ENCODE peak calls at places on chromosomes 3 and 15, in six cellular contexts. G is A549, V is H54, M is upper lobe of left lung, Q is Peyer's patch, F is thyroid gland. J is an unnamed sample.

GRCh38 chr3:22621205-22621809 is 581.8 kb upstream of the UBE2E2 start:
- DNase-seq in V (no peak), M (no peak), F (no peak), Q (no peak), G (no peak), J (no peak)

GRCh38 chr15:51818156-51818555 is 11.3 kb upstream of the TMOD3 start:
- DNase-seq in M (no peak), F (no peak), V (no peak), Q (no peak), G (no peak), J (no peak)

GRCh38 chr3:52086461-52086860 is 30.1 kb upstream of the DUSP7 start:
- DNase-seq in Q (no peak), G (no peak), V (no peak), F (no peak), M (no peak), J (no peak)

GRCh38 chr15:70140543-70141375 is 43.0 kb upstream of the TLE3 start:
- DNase-seq in F (peak; percentile 83), G (peak; percentile 74), M (peak; percentile 89), V (no peak), Q (no peak), J (peak; percentile 12)

GRCh38 chr3:135038191-135038590 is 243.1 kb downstream of the EPHB1 start:
- DNase-seq in G (no peak), F (peak; percentile 61), V (no peak), Q (no peak), M (no peak), J (no peak)

GRCh38 chr3:153245661-153246060 is 83.6 kb downstream of the RAP2B start:
- DNase-seq in Q (no peak), G (no peak), V (no peak), M (no peak), F (no peak), J (no peak)

GRCh38 chr3:133980035-133980434 is 49.7 kb downstream of the SLCO2A1 start:
- DNase-seq in G (no peak), M (no peak), V (no peak), F (no peak), Q (no peak), J (no peak)

GRCh38 chr3:131794766-131795381 is 239.9 kb downstream of the CPNE4 start:
- DNase-seq in Q (no peak), M (peak; percentile 24), V (peak; percentile 18), F (peak; percentile 21), G (peak; percentile 59), J (peak; percentile 85)

GRCh38 chr3:126731044-126731443 is 27.0 kb downstream of the CHCHD6 start:
- DNase-seq in F (no peak), V (no peak), G (no peak), Q (no peak), M (no peak), J (no peak)

GRCh38 chr3:155572085-155572484 is 172.8 kb downstream of the PLCH1 start:
- DNase-seq in G (peak; percentile 17), V (no peak), F (no peak), M (no peak), Q (no peak), J (no peak)

GRCh38 chr15:75062706-75063105 is 39.3 kb downstream of the PPCDC start:
- DNase-seq in M (no peak), V (no peak), Q (no peak), F (no peak), G (no peak), J (no peak)

GRCh38 chr15:41512512-41513281 is 930 bp downstream of the LTK start:
- DNase-seq in F (no peak), M (peak; percentile 32), G (no peak), V (no peak), Q (peak; percentile 74), J (peak; percentile 36)

GRCh38 chr15:26134812-26135211 is 271.7 kb upstream of the ATP10A start:
- DNase-seq in F (no peak), M (no peak), Q (no peak), V (no peak), G (no peak), J (no peak)

GRCh38 chr3:197505796-197506553 is 49.8 kb downstream of the BDH1 start:
- DNase-seq in V (no peak), F (no peak), M (peak; percentile 85), G (no peak), Q (no peak), J (no peak)

GRCh38 chr15:40258544-40258943 is 19.7 kb downstream of the PAK6 start:
- DNase-seq in V (peak; percentile 61), Q (no peak), F (no peak), M (no peak), G (no peak), J (no peak)

GRCh38 chr3:134905647-134905935 is 110.5 kb downstream of the EPHB1 start:
- DNase-seq in F (no peak), M (no peak), G (no peak), Q (no peak), V (no peak), J (no peak)

GRCh38 chr15:32853667-32854066 is 135.9 kb downstream of the GREM1 start:
- DNase-seq in Q (no peak), V (no peak), M (no peak), G (no peak), F (no peak), J (no peak)

GRCh38 chr15:95097366-95097765 is 866.0 kb downstream of the MCTP2 start:
- DNase-seq in Q (no peak), F (no peak), V (no peak), G (no peak), M (no peak), J (no peak)

GRCh38 chr15:47620960-47621681 is 96.2 kb upstream of the SEMA6D start:
- DNase-seq in V (no peak), M (no peak), G (no peak), F (no peak), Q (no peak), J (no peak)

GRCh38 chr3:149245738-149246451 is 24.3 kb upstream of the CP start:
- DNase-seq in M (no peak), V (no peak), F (no peak), G (peak; percentile 46), Q (no peak), J (no peak)

GRCh38 chr3:196287066-196287404 is 491 bp downstream of the PCYT1A start:
- DNase-seq in V (no peak), M (peak; percentile 39), F (peak; percentile 47), Q (no peak), G (peak; percentile 10), J (peak; percentile 77)

GRCh38 chr3:85554153-85554552 is 595.4 kb downstream of the CADM2 start:
- DNase-seq in F (no peak), Q (no peak), G (no peak), M (no peak), V (no peak), J (no peak)

GRCh38 chr3:172685331-172686214 is 25.3 kb downstream of the NCEH1 start:
- DNase-seq in M (no peak), G (no peak), Q (no peak), F (no peak), V (no peak), J (no peak)

GRCh38 chr3:112321867-112322652 is 10.9 kb upstream of the CD200 start:
- DNase-seq in G (no peak), V (no peak), Q (peak; percentile 51), F (no peak), M (no peak), J (no peak)

GRCh38 chr3:112314618-112315017 is 18.3 kb upstream of the CD200 start:
- DNase-seq in M (no peak), V (no peak), Q (no peak), F (no peak), G (no peak), J (no peak)

GRCh38 chr3:112315791-112316190 is 17.2 kb upstream of the CD200 start:
- DNase-seq in F (no peak), Q (no peak), V (no peak), M (no peak), G (no peak), J (no peak)

GRCh38 chr3:112320698-112321097 is 12.3 kb upstream of the CD200 start:
- DNase-seq in V (no peak), M (no peak), G (no peak), Q (no peak), F (no peak), J (no peak)

DNA sequence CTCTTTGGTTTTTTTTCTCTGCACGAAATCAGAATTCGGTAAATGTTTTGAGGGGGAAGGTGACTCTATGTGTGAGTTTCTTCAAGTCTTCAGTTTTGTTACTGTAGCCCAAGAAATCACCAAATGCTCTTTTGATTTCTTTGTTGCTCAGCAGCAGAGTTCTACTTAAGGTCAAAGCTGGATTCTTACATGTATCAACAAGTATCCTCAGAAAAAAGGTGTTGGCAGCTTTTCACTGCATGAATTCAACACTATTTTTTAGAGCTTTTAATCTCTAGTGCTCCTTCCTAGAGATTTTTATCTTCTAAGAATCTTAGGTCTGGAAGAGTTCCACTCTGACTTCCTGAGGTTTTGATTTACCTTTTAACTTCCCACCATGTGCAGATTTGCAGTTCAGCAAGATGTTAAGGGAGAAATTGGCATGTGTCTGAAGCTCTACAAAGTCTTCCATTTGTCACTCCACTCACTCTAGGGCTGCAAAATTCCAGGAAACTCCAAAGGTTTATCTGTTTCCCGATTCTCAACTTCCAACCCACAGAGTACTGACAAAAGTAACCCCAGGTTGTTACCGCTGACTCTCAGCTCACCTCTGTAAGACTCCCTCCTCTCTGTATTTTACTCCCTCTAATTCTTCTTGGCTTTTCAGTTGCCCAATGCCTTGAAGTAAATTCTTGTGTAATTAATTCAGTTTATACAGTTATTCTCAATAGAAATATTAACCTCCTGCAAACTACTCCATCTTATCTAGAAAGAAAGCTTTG is 13.3 kb upstream of the CD200 start:
- DNase-seq in M (no peak), G (no peak), Q (no peak), V (no peak), F (no peak), J (no peak)
- TF ChIP-seq POLR2A in M (no peak), G (no peak), Q (no peak), V (no peak), F (no peak), J (no peak)

DNA sequence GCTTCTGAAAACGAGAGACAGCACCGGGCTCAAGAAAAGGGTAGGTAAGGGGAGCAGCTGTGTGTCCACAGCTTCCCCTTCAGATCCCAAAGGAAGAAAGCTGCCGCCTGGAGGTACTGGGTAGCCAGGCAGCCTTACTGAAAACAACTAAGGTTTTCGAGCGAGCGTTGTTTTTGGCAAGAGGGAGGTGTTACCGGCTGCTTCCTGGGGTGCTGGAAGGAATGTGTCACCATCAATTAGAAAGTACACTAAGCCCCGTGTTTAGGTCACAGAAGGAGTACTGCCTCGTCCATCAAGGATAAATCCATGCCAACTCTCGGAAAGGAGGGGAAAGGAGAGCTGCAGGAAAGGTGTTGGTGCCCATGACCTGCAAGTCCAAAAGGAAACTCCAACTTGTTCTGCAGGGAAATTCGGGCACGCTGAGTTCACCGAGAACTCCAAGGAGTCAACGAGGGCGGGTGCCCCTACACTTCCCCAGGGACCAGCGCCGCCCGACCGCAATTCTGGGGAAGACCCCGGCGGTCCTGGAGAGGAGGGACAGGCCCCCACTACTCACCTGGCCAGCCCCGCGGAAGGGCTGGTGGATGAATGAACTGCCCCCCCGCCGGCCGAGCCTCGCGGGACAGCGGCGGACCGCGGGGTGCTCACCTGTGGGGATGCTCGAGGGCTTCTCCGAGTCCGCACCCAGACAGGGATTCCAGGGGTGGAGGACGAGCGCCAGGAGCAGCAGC is 586 bp downstream of the PLOD2 start:
- DNase-seq in F (peak; percentile 76), M (peak; percentile 63), V (peak; percentile 58), G (peak; percentile 85), Q (peak; percentile 58), J (peak; percentile 16)
- TF ChIP-seq POLR2A in F (no peak), M (no peak), V (no peak), G (no peak), Q (no peak), J (no peak)

GRCh38 chr3:87354399-87354798 is 78.0 kb upstream of the POU1F1 start:
- DNase-seq in G (peak; percentile 20), F (peak; percentile 17), Q (no peak), V (no peak), M (peak; percentile 31), J (no peak)
- TF ChIP-seq POLR2A in G (no peak), F (no peak), Q (no peak), V (no peak), M (no peak), J (no peak)

GRCh38 chr15:44565387-44566169 is 28.6 kb downstream of the EIF3J start:
- DNase-seq in F (no peak), V (no peak), Q (no peak), G (peak; percentile 11), M (no peak), J (no peak)
- TF ChIP-seq POLR2A in F (no peak), V (no peak), Q (no peak), G (no peak), M (no peak), J (no peak)

J was measured in erythroblast.